ENCODE peak calls at places on chromosomes 6 and 20, in seven cellular contexts. R, Q, S, A, K, L and N are unnamed samples.

GRCh38 chr20:58017237-58017969 is 211.1 kb downstream of the ANKRD60 start:
- DNase-seq in R (no peak), Q (peak; percentile 30), S (no peak), A (peak; percentile 70), K (no peak), L (peak; percentile 69), N (peak; percentile 69)

GRCh38 chr6:134621858-134622257 is 303.9 kb upstream of the SGK1 start:
- DNase-seq in R (no peak), Q (no peak), S (no peak), A (no peak), K (no peak), L (peak; percentile 31), N (no peak)

GRCh38 chr6:11393713-11394627 is 143.6 kb upstream of the TMEM170B start:
- DNase-seq in R (peak; percentile 40), Q (no peak), S (peak; percentile 27), A (no peak), K (no peak), L (no peak), N (peak; percentile 41)

GRCh38 chr20:43799150-43799711 is 72.4 kb upstream of the GTSF1L start:
- DNase-seq in R (peak; percentile 24), Q (no peak), S (peak; percentile 33), A (no peak), K (no peak), L (no peak), N (no peak)

GRCh38 chr6:67221226-67221625 is 1413.9 kb upstream of the ADGRB3 start:
- DNase-seq in R (peak; percentile 11), Q (no peak), S (peak; percentile 3), A (no peak), K (no peak), L (no peak), N (no peak)

GRCh38 chr6:1042583-1043457 is 269.1 kb upstream of the FOXQ1 start:
- DNase-seq in R (no peak), Q (no peak), S (no peak), A (peak; percentile 45), K (no peak), L (no peak), N (no peak)

GRCh38 chr6:18323935-18324707 is 59.8 kb upstream of the DEK start:
- DNase-seq in R (peak; percentile 64), Q (no peak), S (peak; percentile 73), A (no peak), K (peak; percentile 69), L (no peak), N (peak; percentile 57)

GRCh38 chr6:112205521-112206458 is 48.6 kb downstream of the LAMA4 start:
- DNase-seq in R (peak; percentile 77), Q (no peak), S (peak; percentile 64), A (no peak), K (peak; percentile 86), L (no peak), N (peak; percentile 39)

GRCh38 chr6:139881251-139881650 is 506.8 kb upstream of the CITED2 start:
- DNase-seq in R (no peak), Q (no peak), S (no peak), A (no peak), K (no peak), L (no peak), N (no peak)

GRCh38 chr20:49482173-49482572 is 295 bp downstream of the KCNB1 start:
- DNase-seq in R (no peak), Q (no peak), S (no peak), A (no peak), K (no peak), L (no peak), N (no peak)
- H3K4me3 ChIP-seq in R (no peak overlapping the region), Q (no peak overlapping the region), S (no peak overlapping the region), A (peak overlapping the region; percentile 54), K (no peak overlapping the region), L (no peak overlapping the region), N (no peak overlapping the region)

DNA sequence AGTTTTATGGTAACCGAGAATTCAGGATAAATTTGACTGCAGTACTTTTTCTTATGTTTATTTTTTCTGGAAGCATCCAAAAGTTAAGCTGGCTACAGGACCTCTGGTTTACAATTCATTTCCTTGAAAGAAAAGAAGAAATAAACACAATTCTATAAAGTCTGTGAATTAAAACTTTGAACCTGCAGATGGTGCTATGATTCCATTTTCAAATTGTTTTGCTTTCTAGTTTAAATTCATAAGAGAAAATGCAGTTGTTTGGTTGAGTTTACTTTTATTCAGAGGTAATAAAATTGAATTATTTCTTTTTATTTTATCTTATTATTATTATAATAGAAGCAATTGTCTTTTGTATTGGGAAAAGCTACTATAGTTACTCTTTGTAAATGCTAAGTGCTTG is 1.8 kb upstream of the VIP start:
- DNase-seq in R (peak; percentile 34), Q (no peak), S (peak; percentile 55), A (no peak), K (peak; percentile 47), L (no peak), N (no peak)
- TF ChIP-seq CTCF in R (peak; percentile 26), Q (no peak), S (peak; percentile 25), A (no peak), K (peak; percentile 5), L (no peak), N (no peak)

GRCh38 chr6:30885999-30886896 is 1.9 kb downstream of the DDR1 start:
- DNase-seq in R (peak; percentile 82), Q (peak; percentile 80), S (peak; percentile 39), A (no peak), K (no peak), L (peak; percentile 40), N (peak; percentile 66)
- H3K4me3 ChIP-seq in R (peak overlapping the region; percentile 63), Q (peak overlapping the region; percentile 46), S (peak overlapping the region; percentile 78), A (peak overlapping the region; percentile 94), K (no peak overlapping the region), L (no peak overlapping the region), N (peak overlapping the region; percentile 62)

DNA sequence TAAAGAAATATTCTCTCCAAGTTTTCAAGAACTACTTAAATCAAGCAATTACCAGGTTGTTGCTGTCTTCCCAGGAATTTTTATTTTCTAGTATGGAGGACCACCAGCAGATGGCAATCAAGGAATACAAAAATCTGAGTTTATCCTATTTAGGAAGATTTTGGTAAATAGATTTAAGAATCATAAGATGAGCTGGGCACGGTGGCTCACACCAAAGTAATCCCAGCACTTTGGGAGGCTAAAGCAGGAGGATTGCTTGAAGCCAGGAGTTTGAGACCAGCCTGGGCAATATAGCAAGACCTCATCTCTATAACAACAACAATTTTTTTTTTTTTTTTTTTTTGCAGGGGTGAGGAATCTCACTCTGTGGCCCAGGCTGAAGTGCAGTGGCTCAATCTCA is 19.3 kb upstream of the SEC63 start:
- DNase-seq in R (peak; percentile 58), Q (no peak), S (peak; percentile 65), A (no peak), K (peak; percentile 61), L (no peak), N (peak; percentile 18)
- TF ChIP-seq CTCF in R (peak; percentile 52), Q (peak; percentile 39), S (peak; percentile 50), A (no peak), K (peak; percentile 8), L (peak; percentile 47), N (peak; percentile 47)

DNA sequence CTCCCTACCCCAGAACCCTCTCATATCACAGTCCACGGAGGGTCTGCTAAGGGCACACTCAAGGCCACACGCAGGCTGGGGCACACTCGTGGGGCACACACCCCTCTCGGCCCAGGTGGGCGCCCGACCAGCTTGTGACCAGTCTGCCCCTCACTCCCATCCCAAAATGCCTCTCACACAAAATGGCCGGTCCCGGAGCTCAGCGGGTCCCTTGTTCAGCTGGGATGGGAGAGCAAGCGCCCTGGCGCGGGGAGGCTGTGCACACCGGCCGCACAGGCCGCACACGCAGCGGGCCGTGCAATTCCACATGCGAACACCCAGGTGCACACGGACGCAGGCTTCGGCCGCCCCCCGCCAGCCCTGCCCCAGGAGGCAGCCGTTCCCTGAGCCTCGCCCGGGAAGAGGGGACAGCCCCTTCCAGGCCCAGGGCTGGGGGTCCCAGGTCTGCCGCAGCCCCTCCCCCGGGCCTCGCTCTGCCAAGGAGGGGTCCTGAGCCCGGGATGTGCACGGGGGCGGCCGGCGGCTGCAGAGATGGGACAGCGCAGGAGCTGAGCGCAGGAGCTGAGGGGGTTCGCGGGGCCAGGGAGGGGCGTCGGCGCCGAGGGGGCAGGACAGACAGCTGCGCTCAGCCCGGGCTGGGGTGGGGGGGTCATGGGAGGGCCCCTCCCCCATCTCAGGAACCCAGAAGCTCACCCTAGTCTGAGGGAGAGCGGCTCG is 1.3 kb downstream of the KCNQ2 start:
- DNase-seq in R (no peak), Q (no peak), S (no peak), A (no peak), K (no peak), L (no peak), N (no peak)
- H3K4me3 ChIP-seq in R (peak overlapping the region; percentile 40), Q (no peak overlapping the region), S (no peak overlapping the region), A (no peak overlapping the region), K (no peak overlapping the region), L (no peak overlapping the region), N (no peak overlapping the region)

GRCh38 chr6:68572975-68573374 is 62.1 kb upstream of the ADGRB3 start:
- DNase-seq in R (no peak), Q (no peak), S (no peak), A (no peak), K (no peak), L (no peak), N (no peak)

GRCh38 chr6:68575765-68576439 is 59.2 kb upstream of the ADGRB3 start:
- DNase-seq in R (peak; percentile 5), Q (peak; percentile 33), S (no peak), A (no peak), K (no peak), L (peak; percentile 19), N (no peak)

GRCh38 chr6:68572525-68572924 is 62.6 kb upstream of the ADGRB3 start:
- DNase-seq in R (peak; percentile 16), Q (peak; percentile 54), S (no peak), A (no peak), K (no peak), L (no peak), N (peak; percentile 5)
- TF ChIP-seq CTCF in R (peak; percentile 23), Q (peak; percentile 58), S (peak; percentile 14), A (no peak), K (no peak), L (no peak), N (peak; percentile 72)

DNA sequence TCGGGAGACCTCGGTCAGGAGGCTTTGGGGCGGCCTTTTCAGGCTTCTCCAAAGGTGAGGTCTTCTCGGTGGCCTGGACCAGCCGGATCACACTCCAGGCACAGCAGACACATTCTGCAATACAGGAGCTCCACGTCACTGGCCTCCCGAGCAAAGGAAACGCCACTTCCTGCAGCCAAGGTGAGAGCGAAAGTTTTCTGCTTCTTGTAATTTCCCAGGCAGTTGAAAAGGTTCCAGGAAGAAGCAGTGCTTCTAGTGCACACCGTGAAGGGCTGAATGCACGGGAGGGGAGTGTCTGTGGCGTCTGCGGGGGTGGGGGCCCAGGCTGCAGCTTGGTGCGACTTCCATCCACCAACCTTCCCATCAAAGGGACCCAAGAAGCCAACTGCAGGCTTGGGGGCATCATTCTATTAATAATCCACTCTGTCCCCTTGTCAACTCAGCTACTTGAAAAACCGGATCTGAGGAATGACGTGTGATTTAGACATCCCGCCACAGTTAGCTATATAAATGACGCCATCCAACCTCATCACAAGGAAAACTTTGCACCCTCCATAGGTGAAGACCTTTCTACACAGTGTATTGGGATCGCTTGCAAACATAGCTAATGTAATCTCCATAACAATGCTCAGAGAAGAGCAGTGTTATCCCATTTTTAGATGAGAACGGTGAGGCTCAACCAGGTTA is 61.1 kb downstream of the NFATC2 start:
- DNase-seq in R (no peak), Q (no peak), S (no peak), A (no peak), K (no peak), L (no peak), N (no peak)
- H3K4me3 ChIP-seq in R (no peak overlapping the region), Q (no peak overlapping the region), S (no peak overlapping the region), A (no peak overlapping the region), K (no peak overlapping the region), L (no peak overlapping the region), N (no peak overlapping the region)

DNA sequence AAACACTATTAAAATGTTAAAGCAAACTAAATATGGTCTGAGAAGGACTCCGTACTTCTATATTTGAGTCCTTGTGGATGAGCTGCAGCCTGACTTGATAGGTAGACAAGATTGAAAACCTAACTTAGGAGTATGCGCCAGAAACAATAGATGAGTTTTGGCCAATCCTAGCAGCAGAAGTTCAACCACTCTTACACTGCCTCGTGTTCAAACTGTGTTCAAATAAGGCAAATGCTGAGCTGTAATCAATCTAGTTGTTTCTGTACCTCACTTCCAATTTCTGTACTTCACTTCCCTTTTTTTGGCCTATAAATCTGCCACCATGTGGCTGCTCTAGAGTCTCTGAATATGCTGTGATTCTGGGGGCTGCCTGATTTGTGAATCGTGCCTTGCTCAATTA is 13.2 kb upstream of the SERINC1 start:
- DNase-seq in R (no peak), Q (no peak), S (no peak), A (no peak), K (no peak), L (no peak), N (no peak)
- TF ChIP-seq CTCF in R (no peak), Q (no peak), S (no peak), A (no peak), K (no peak), L (no peak), N (no peak)